ENCODE peak calls at places on chromosomes 16 and 17, in nine cellular contexts. X is CD4-positive, CD25-positive, alpha-beta regulatory T cell; Y is PC-3; N is nephron progenitor cell; I is renal cortical epithelial cell; F is ascending aorta; L is A549; R is CD4-positive, alpha-beta T cell; V is NCI-H774. S is an unnamed sample.
A peak's percentile ranks its signal among the peaks of the same experiment; 100 is the strongest.

GRCh38 chr17:65535777-65536572 is 25.5 kb downstream of the AXIN2 start:
- DNase-seq in Y (no peak), F (no peak), L (no peak), I (no peak), V (no peak), N (no peak), X (no peak), R (no peak), S (no peak)

GRCh38 chr16:1763521-1764511 is 7.5 kb downstream of the NME3 start:
- DNase-seq in L (peak; percentile 56), N (peak; percentile 79), Y (no peak), V (no peak), F (no peak), R (no peak), X (no peak), I (no peak), S (no peak)

GRCh38 chr16:17921357-17921978 is 415.1 kb downstream of the NPIPA8 start:
- DNase-seq in L (peak; percentile 14), N (peak; percentile 15), V (no peak), F (no peak), X (peak; percentile 18), Y (peak; percentile 3), I (no peak), R (peak; percentile 13), S (no peak)

GRCh38 chr16:10878328-10878643 is 1.3 kb downstream of the CIITA start:
- DNase-seq in R (no peak), X (no peak), I (no peak), L (no peak), Y (no peak), N (no peak), F (no peak), V (no peak), S (no peak)

GRCh38 chr17:36204724-36205500 is 6.0 kb upstream of the CCL4L2 start:
- DNase-seq in X (no peak), I (no peak), N (no peak), L (no peak), V (no peak), R (no peak), F (no peak), Y (no peak), S (no peak)

GRCh38 chr16:89293276-89294143 is 76.0 kb downstream of the ZNF778 start:
- DNase-seq in Y (no peak), X (no peak), L (no peak), R (no peak), V (no peak), I (no peak), N (no peak), F (no peak), S (no peak)

GRCh38 chr16:89898201-89898967 is 20.3 kb upstream of the MC1R start:
- DNase-seq in L (no peak), I (no peak), X (no peak), R (no peak), F (no peak), V (no peak), Y (no peak), N (no peak), S (no peak)

GRCh38 chr17:43905400-43905984 is 1.8 kb downstream of the MPP2 start:
- DNase-seq in X (no peak), F (no peak), I (no peak), Y (no peak), V (no peak), R (no peak), L (no peak), N (no peak), S (peak; percentile 92)

GRCh38 chr16:56161658-56162057 is 29.6 kb upstream of the GNAO1 start:
- DNase-seq in L (no peak), N (no peak), F (no peak), R (no peak), X (no peak), I (no peak), Y (no peak), V (no peak), S (no peak)

GRCh38 chr16:29812754-29813643 is 1.0 kb downstream of the PRRT2 start:
- DNase-seq in V (no peak), Y (no peak), R (no peak), X (no peak), N (no peak), F (no peak), I (no peak), L (no peak), S (no peak)

GRCh38 chr17:80359422-80360110 is 55.4 kb upstream of the ENDOV start:
- DNase-seq in I (no peak), V (no peak), L (no peak), Y (no peak), N (no peak), X (no peak), R (no peak), F (no peak), S (no peak)

GRCh38 chr16:69711115-69711740 is 15.1 kb downstream of the NQO1 start:
- DNase-seq in Y (peak; percentile 76), I (peak; percentile 96), V (no peak), N (no peak), X (no peak), F (no peak), R (no peak), L (no peak), S (no peak)

GRCh38 chr16:149024-149675 is 3.3 kb upstream of the HBZ start:
- DNase-seq in V (no peak), L (no peak), N (no peak), Y (no peak), X (no peak), F (no peak), I (no peak), R (no peak), S (no peak)

GRCh38 chr16:813204-813915 is 12.8 kb upstream of the GNG13 start:
- DNase-seq in N (peak; percentile 81), R (peak; percentile 52), L (no peak), V (no peak), F (no peak), I (no peak), Y (peak; percentile 30), X (peak; percentile 27), S (no peak)

GRCh38 chr17:72219136-72219823 is 98.5 kb downstream of the SOX9 start:
- DNase-seq in R (no peak), F (no peak), X (no peak), I (no peak), Y (no peak), V (no peak), N (peak; percentile 34), L (no peak), S (no peak)

GRCh38 chr17:73757324-73757942 is 113.2 kb upstream of the SDK2 start:
- DNase-seq in V (peak; percentile 95), F (no peak), R (no peak), I (no peak), Y (no peak), X (no peak), N (no peak), L (no peak), S (peak; percentile 97)

GRCh38 chr16:27303256-27304100 is 10.3 kb upstream of the IL4R start:
- DNase-seq in Y (no peak), N (no peak), R (no peak), F (no peak), X (no peak), V (no peak), I (no peak), L (no peak), S (no peak)

GRCh38 chr16:11320170-11320569 is 25.1 kb upstream of the RMI2 start:
- DNase-seq in L (no peak), V (peak; percentile 33), Y (no peak), F (no peak), R (no peak), I (no peak), N (no peak), X (no peak), S (no peak)

GRCh38 chr16:3503513-3503912 is 2.7 kb downstream of the CLUAP1 start:
- DNase-seq in R (peak; percentile 56), F (no peak), N (no peak), X (peak; percentile 55), V (no peak), I (peak; percentile 16), L (no peak), Y (no peak), S (no peak)

GRCh38 chr16:70704586-70704985 is 18.7 kb upstream of the MTSS2 start:
- DNase-seq in F (no peak), L (no peak), X (no peak), N (no peak), I (no peak), V (no peak), R (no peak), Y (no peak), S (no peak)

GRCh38 chr17:69560987-69561441 is 146.5 kb downstream of the MAP2K6 start:
- DNase-seq in N (no peak), I (no peak), F (no peak), L (no peak), X (no peak), V (no peak), Y (peak; percentile 74), R (no peak), S (no peak)

GRCh38 chr17:47875586-47875985 is 20.4 kb upstream of the SP2 start:
- DNase-seq in R (no peak), L (no peak), I (peak; percentile 32), N (no peak), X (no peak), V (no peak), Y (no peak), F (no peak), S (no peak)

GRCh38 chr17:57876866-57877237 is 27.0 kb upstream of the MRPS23 start:
- DNase-seq in X (no peak), F (no peak), Y (no peak), V (no peak), N (no peak), L (no peak), R (no peak), I (no peak), S (no peak)